ENCODE peak calls at places on chromosomes 12 and 14, in four cellular contexts. Q, A, E and F are unnamed samples.

GRCh38 chr14:52153939-52154338 is 85.1 kb upstream of the NID2 start:
- DNase-seq in Q (no peak), A (no peak), E (no peak), F (no peak)

GRCh38 chr12:120101182-120101581 is 15.4 kb downstream of the RAB35 start:
- DNase-seq in Q (peak; percentile 60), A (no peak), E (no peak), F (no peak)

GRCh38 chr12:32201996-32202395 is 95.3 kb downstream of the BICD1 start:
- DNase-seq in Q (no peak), A (no peak), E (no peak), F (no peak)

GRCh38 chr12:22283006-22283506 is 51.5 kb downstream of the ST8SIA1 start:
- DNase-seq in Q (no peak), A (peak; percentile 92), E (no peak), F (no peak)

GRCh38 chr12:47903927-47904646 is 707 bp downstream of the VDR start:
- DNase-seq in Q (peak; percentile 83), A (peak; percentile 89), E (peak; percentile 70), F (peak; percentile 89)

GRCh38 chr12:105317942-105318614 is 12.4 kb upstream of the C12orf75 start:
- DNase-seq in Q (no peak), A (peak; percentile 84), E (no peak), F (no peak)

GRCh38 chr12:14573118-14573517 is 5.4 kb upstream of the PLBD1 start:
- DNase-seq in Q (no peak), A (no peak), E (no peak), F (no peak)

GRCh38 chr12:60094436-60094835 is 498.6 kb downstream of the SLC16A7 start:
- DNase-seq in Q (no peak), A (no peak), E (no peak), F (no peak)

GRCh38 chr12:113194971-113195391 is 9.5 kb downstream of the RITA1 start:
- DNase-seq in Q (no peak), A (peak; percentile 85), E (no peak), F (no peak)

GRCh38 chr12:118022728-118023109 is 6.2 kb downstream of the RFC5 start:
- DNase-seq in Q (no peak), A (no peak), E (no peak), F (no peak)

GRCh38 chr12:124738636-124739467 is 124.8 kb downstream of the SCARB1 start:
- DNase-seq in Q (no peak), A (peak; percentile 96), E (no peak), F (no peak)

GRCh38 chr14:89351958-89352404 is 65.1 kb downstream of the FOXN3 start:
- DNase-seq in Q (no peak), A (no peak), E (no peak), F (no peak)

GRCh38 chr12:124551268-124552144 is 15.9 kb downstream of the NCOR2 start:
- DNase-seq in Q (peak; percentile 83), A (no peak), E (peak; percentile 70), F (peak; percentile 92)

GRCh38 chr12:68832504-68832867 is 24.5 kb downstream of the MDM2 start:
- DNase-seq in Q (no peak), A (no peak), E (no peak), F (no peak)

GRCh38 chr12:128820723-128821432 is 2.9 kb downstream of the SLC15A4 start:
- DNase-seq in Q (no peak), A (no peak), E (no peak), F (peak; percentile 90)

GRCh38 chr14:95233702-95234241 is 76.4 kb upstream of the DICER1 start:
- DNase-seq in Q (peak; percentile 73), A (no peak), E (no peak), F (peak; percentile 75)

GRCh38 chr12:128687851-128688250 is 135.9 kb downstream of the SLC15A4 start:
- DNase-seq in Q (no peak), A (no peak), E (no peak), F (no peak)

GRCh38 chr12:28057856-28058615 is 85.5 kb upstream of the PTHLH start:
- DNase-seq in Q (no peak), A (peak; percentile 94), E (no peak), F (no peak)

GRCh38 chr12:47079365-47079893 is at the start of gene PCED1B:
- DNase-seq in Q (peak; percentile 89), A (peak; percentile 69), E (peak; percentile 84), F (peak; percentile 94)

GRCh38 chr12:52230364-52231281 is 2.4 kb upstream of the KRT7 start:
- DNase-seq in Q (peak; percentile 68), A (peak; percentile 87), E (peak; percentile 84), F (peak; percentile 46)

GRCh38 chr12:106975098-106975497 is 11.8 kb downstream of the MTERF2 start:
- DNase-seq in Q (no peak), A (no peak), E (no peak), F (no peak)

GRCh38 chr12:89856431-89856830 is 147.8 kb upstream of the ATP2B1 start:
- DNase-seq in Q (no peak), A (peak; percentile 87), E (no peak), F (no peak)

GRCh38 chr12:116726749-116727148 is 11.1 kb downstream of the SPRING1 start:
- DNase-seq in Q (no peak), A (peak; percentile 15), E (peak; percentile 74), F (no peak)

GRCh38 chr12:94806617-94807016 is 156.3 kb upstream of the TMCC3 start:
- DNase-seq in Q (no peak), A (no peak), E (no peak), F (no peak)

GRCh38 chr12:58804749-58805148 is 115.6 kb downstream of the LRIG3 start:
- DNase-seq in Q (no peak), A (no peak), E (no peak), F (no peak)

GRCh38 chr12:60231301-60231700 is 635.5 kb downstream of the SLC16A7 start:
- DNase-seq in Q (no peak), A (no peak), E (no peak), F (no peak)

GRCh38 chr12:132389526-132390286 is 60.3 kb upstream of the GALNT9 start:
- DNase-seq in Q (no peak), A (no peak), E (no peak), F (peak; percentile 63)

GRCh38 chr12:90543841-90544240 is 411.1 kb downstream of the CCER1 start:
- DNase-seq in Q (no peak), A (peak; percentile 15), E (no peak), F (no peak)

GRCh38 chr12:104933778-104934177 is 24.3 kb downstream of the SLC41A2 start:
- DNase-seq in Q (no peak), A (no peak), E (no peak), F (no peak)

GRCh38 chr12:90575995-90576394 is 379.0 kb downstream of the CCER1 start:
- DNase-seq in Q (no peak), A (no peak), E (no peak), F (no peak)

GRCh38 chr12:70469221-70469820 is 103.2 kb downstream of the KCNMB4 start:
- DNase-seq in Q (no peak), A (no peak), E (no peak), F (no peak)

GRCh38 chr12:510071-510825 is 50.5 kb downstream of the B4GALNT3 start:
- DNase-seq in Q (no peak), A (no peak), E (peak; percentile 79), F (no peak)

GRCh38 chr12:87323369-87323768 is 705.8 kb downstream of the C12orf50 start:
- DNase-seq in Q (no peak), A (peak; percentile 97), E (no peak), F (no peak)

GRCh38 chr14:74784634-74785033 is 21.5 kb downstream of the YLPM1 start:
- DNase-seq in Q (no peak), A (no peak), E (no peak), F (no peak)

GRCh38 chr14:101417434-101417833 is 143.9 kb upstream of the DIO3 start:
- DNase-seq in Q (no peak), A (no peak), E (no peak), F (no peak)

GRCh38 chr14:102461490-102462317 is 47.9 kb downstream of the ANKRD9 start:
- DNase-seq in Q (no peak), A (no peak), E (no peak), F (no peak)

GRCh38 chr12:6329693-6330045 is 12.2 kb downstream of the TNFRSF1A start:
- DNase-seq in Q (no peak), A (no peak), E (no peak), F (peak; percentile 79)
- H3K4me1 ChIP-seq in Q (peaks cover 26% of the 10 kb centered on the region), A (peaks cover 45% of the 10 kb centered on the region), E (peaks cover 6% of the 10 kb centered on the region), F (peaks cover 94% of the 10 kb centered on the region)

GRCh38 chr14:32611752-32612151 is 282.7 kb downstream of the AKAP6 start:
- DNase-seq in Q (no peak), A (peak; percentile 93), E (no peak), F (no peak)
- H3K27ac ChIP-seq in Q (no peak overlapping the region), A (no peak overlapping the region), E (peak overlapping the region; percentile 53), F (peak overlapping the region; percentile 44)

GRCh38 chr14:51018521-51018920 is 74.2 kb upstream of the PYGL start:
- DNase-seq in Q (no peak), A (peak; percentile 66), E (no peak), F (no peak)
- TF ChIP-seq CTCF in Q (no peak), A (no peak), E (no peak), F (no peak)

GRCh38 chr12:29301114-29301513 is 79.9 kb downstream of the ERGIC2 start:
- DNase-seq in Q (no peak), A (no peak), E (no peak), F (no peak)

GRCh38 chr12:29306267-29306666 is 74.7 kb downstream of the ERGIC2 start:
- DNase-seq in Q (no peak), A (no peak), E (no peak), F (no peak)

GRCh38 chr12:29299613-29300012 is 81.4 kb downstream of the ERGIC2 start:
- DNase-seq in Q (no peak), A (no peak), E (no peak), F (no peak)

GRCh38 chr12:29306682-29307081 is 74.3 kb downstream of the ERGIC2 start:
- DNase-seq in Q (no peak), A (no peak), E (no peak), F (no peak)

GRCh38 chr12:29304388-29304787 is 76.6 kb downstream of the ERGIC2 start:
- DNase-seq in Q (no peak), A (no peak), E (no peak), F (no peak)
- H3K4me1 ChIP-seq in Q (no peaks in the 10 kb centered on the region), A (no peaks in the 10 kb centered on the region), E (no peaks in the 10 kb centered on the region), F (no peaks in the 10 kb centered on the region)

DNA sequence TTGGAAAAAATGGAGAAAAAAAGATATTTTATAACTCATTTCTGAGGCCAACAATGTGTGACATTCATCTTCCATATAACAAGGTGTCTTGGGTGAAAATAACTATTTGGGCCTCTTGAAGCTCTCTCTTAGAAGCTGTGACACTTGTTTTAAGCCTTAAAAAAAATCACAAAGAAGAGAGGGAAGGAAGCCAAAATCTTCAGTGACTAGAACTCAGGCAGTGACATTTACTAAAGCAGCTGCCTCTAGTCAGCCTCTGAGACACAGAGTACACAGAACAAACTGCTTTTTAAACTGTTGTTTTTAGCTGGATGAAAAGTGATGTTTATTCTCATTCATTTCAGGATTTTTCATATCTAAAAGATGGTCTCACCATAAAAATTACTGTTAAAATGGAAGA is 793.6 kb downstream of the GALC start:
- DNase-seq in Q (no peak), A (no peak), E (no peak), F (no peak)
- H3K27ac ChIP-seq in Q (no peak overlapping the region), A (no peak overlapping the region), E (no peak overlapping the region), F (no peak overlapping the region)